ENCODE peak calls at places on chromosomes 3 and 15, in six cellular contexts. G is uterus, U is breast epithelium, R is esophagus squamous epithelium, T is transverse colon, F is IMR-90. Y is an unnamed sample. For H3K4me1, the result is how much of the 10 kb centered on the place peaks cover.

GRCh38 chr3:45776291-45776576 is 20.1 kb downstream of the SLC6A20 start:
- DNase-seq in G (no peak), U (no peak), R (no peak), T (no peak), F (no peak), Y (no peak)

GRCh38 chr3:129051776-129052400 is 8.7 kb upstream of the GP9 start:
- DNase-seq in G (no peak), U (no peak), R (no peak), T (peak), F (no peak), Y (no peak)

GRCh38 chr3:26962419-26963355 is 340.1 kb downstream of the LRRC3B start:
- DNase-seq in G (no peak), U (no peak), R (no peak), T (no peak), F (no peak), Y (no peak)

GRCh38 chr3:18189651-18190050 is 235.5 kb downstream of the SATB1 start:
- DNase-seq in G (no peak), U (no peak), R (no peak), T (no peak), F (peak), Y (no peak)

GRCh38 chr15:59501531-59502113 is 63.6 kb downstream of the FAM81A start:
- DNase-seq in G (no peak), U (no peak), R (no peak), T (peak), F (peak), Y (no peak)

GRCh38 chr3:12948371-12948770 is 107.0 kb upstream of the RPL32 start:
- DNase-seq in G (no peak), U (no peak), R (no peak), T (no peak), F (peak), Y (no peak)

GRCh38 chr15:39874890-39875549 is 45.0 kb downstream of the GPR176 start:
- DNase-seq in G (no peak), U (no peak), R (no peak), T (peak), F (no peak), Y (no peak)

GRCh38 chr3:182710557-182711157 is 82.6 kb upstream of the ATP11B start:
- DNase-seq in G (no peak), U (no peak), R (no peak), T (no peak), F (peak), Y (no peak)

GRCh38 chr3:194941956-194942483 is 256.3 kb downstream of the FAM43A start:
- DNase-seq in G (no peak), U (no peak), R (no peak), T (peak), F (no peak), Y (no peak)

GRCh38 chr3:36480916-36481648 is 100.8 kb downstream of the STAC start:
- DNase-seq in G (no peak), U (no peak), R (no peak), T (no peak), F (no peak), Y (no peak)

GRCh38 chr3:197545111-197545510 is 10.7 kb downstream of the BDH1 start:
- DNase-seq in G (no peak), U (no peak), R (no peak), T (no peak), F (no peak), Y (no peak)

GRCh38 chr15:54273928-54274327 is 295.7 kb downstream of the UNC13C start:
- DNase-seq in G (no peak), U (no peak), R (no peak), T (no peak), F (no peak), Y (no peak)

GRCh38 chr3:46977811-46978195 is 1.3 kb upstream of the CCDC12 start:
- DNase-seq in G (no peak), U (no peak), R (no peak), T (no peak), F (no peak), Y (no peak)

GRCh38 chr3:128482175-128482856 is 10.7 kb downstream of the GATA2 start:
- DNase-seq in G (no peak), U (no peak), R (no peak), T (no peak), F (peak), Y (no peak)

GRCh38 chr3:194984026-194984425 is 286.9 kb downstream of the XXYLT1 start:
- DNase-seq in G (no peak), U (peak), R (no peak), T (no peak), F (no peak), Y (no peak)

GRCh38 chr3:136184703-136185102 is 11.4 kb downstream of the MSL2 start:
- DNase-seq in G (no peak), U (no peak), R (no peak), T (no peak), F (no peak), Y (no peak)

GRCh38 chr3:16448691-16449090 is 64.8 kb downstream of the RFTN1 start:
- DNase-seq in G (peak), U (peak), R (no peak), T (peak), F (peak), Y (peak)

GRCh38 chr3:82462977-82463376 is 701.5 kb upstream of the GBE1 start:
- DNase-seq in G (no peak), U (no peak), R (no peak), T (no peak), F (no peak), Y (no peak)

GRCh38 chr3:197178998-197179397 is 119.4 kb downstream of the DLG1 start:
- DNase-seq in G (no peak), U (no peak), R (no peak), T (no peak), F (no peak), Y (no peak)

GRCh38 chr15:62391565-62392262 is 226.6 kb upstream of the C2CD4B start:
- DNase-seq in G (peak), U (peak), R (no peak), T (peak), F (peak), Y (no peak)

GRCh38 chr3:51295625-51296024 is 89.5 kb upstream of the MANF start:
- DNase-seq in G (no peak), U (no peak), R (no peak), T (no peak), F (no peak), Y (no peak)

DNA sequence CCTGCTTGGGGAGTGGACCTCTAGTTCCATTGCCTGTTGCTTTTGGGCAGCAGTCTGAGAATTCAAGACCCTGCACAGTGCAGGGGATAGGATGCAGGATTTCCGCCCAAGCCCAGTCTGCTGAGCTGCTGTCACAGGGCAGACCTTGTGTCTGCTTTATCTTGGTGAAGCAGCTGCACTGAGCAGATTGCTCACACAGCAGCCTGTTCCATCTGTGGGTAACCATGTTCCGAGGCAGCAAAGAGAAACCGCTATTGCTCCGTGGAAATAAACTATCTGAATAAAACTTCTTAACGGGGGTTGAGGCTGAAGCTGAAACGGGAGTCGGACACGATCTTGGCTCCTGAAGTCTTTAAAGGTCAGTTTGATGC is 202.3 kb downstream of the AKAP13 start:
- DNase-seq in G (peak), U (peak), R (no peak), T (peak), F (peak), Y (peak)
- H3K4me1 ChIP-seq in G (under half), U (under half), R (under half), T (half or more), F (under half), Y (half or more)

DNA sequence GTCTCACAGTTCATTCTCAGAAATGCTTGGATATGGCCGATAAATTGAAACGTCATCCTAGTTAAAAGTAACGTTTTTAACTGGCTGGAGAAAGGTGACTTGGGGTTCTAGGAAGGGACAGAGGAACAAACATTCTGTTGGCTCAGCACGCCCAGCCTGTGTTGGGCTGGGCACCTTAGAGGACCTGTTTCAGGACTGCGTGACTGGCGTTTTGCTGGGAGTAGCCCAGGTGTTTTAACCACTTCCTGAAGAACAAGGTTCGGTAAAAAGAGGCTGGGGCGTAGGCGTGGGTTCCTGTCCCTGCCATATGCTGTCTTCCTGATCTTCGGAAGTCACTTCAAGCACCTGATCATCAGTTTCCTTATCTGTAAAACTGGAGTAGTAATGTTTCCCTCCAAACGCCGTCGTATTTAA is 1.1 kb upstream of the TLNRD1 start:
- DNase-seq in G (no peak), U (no peak), R (no peak), T (peak), F (no peak), Y (no peak)
- TF ChIP-seq POLR2A in G (no peak), U (no peak), R (no peak), T (peak), F (no peak), Y (no peak)

GRCh38 chr3:50261505-50261904 is 7.4 kb upstream of the SEMA3B start:
- DNase-seq in G (no peak), U (no peak), R (no peak), T (no peak), F (no peak), Y (no peak)
- H3K27ac ChIP-seq in G (peak), U (peak), R (peak), T (peak), F (peak), Y (peak)

GRCh38 chr15:98772895-98773294 is 124.6 kb downstream of the IGF1R start:
- DNase-seq in G (no peak), U (no peak), R (no peak), T (no peak), F (no peak), Y (no peak)

GRCh38 chr15:98776607-98777281 is 128.4 kb downstream of the IGF1R start:
- DNase-seq in G (peak), U (peak), R (no peak), T (no peak), F (peak), Y (no peak)

GRCh38 chr15:98773616-98774015 is 125.3 kb downstream of the IGF1R start:
- DNase-seq in G (no peak), U (no peak), R (no peak), T (no peak), F (no peak), Y (no peak)

GRCh38 chr15:98775498-98776230 is 127.3 kb downstream of the IGF1R start:
- DNase-seq in G (no peak), U (no peak), R (no peak), T (no peak), F (no peak), Y (no peak)

DNA sequence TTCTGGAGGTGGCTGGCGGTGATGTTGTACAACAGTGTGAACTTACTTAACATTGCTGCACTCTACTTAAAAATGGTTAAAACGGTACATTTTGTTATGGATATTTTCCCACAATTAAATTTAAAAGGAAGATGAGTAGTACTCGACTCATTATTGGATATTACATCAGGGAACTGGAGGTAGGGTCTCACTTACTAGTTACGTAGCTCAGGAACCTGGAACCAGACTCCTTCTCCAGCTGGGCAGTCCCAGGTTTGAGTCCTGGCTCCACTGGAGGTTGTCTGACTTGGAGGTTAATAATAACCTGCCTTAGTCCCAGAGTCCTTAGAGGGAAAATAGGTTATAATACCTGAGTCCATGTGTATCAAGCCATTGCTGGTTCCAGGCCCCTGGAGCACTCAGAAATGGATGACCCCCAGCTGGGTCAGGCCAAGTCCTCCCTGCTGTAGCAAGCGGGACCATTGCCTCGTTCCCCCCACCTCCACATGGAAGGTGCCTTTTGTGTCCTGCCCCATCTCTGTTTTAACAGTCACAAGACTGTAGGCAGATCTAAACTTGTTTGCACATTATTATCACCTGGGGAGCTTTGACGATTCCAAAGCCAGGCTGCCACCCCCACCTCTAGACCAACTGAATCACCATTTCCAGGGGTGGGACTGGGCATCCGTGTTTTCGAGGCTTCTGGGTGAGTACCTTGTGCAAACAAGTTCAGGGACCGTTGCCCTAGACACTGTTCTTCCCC is 126.6 kb downstream of the IGF1R start:
- DNase-seq in G (no peak), U (no peak), R (no peak), T (no peak), F (peak), Y (no peak)
- H3K4me1 ChIP-seq in G (under half), U (under half), R (under half), T (under half), F (under half), Y (under half)

GRCh38 chr3:63911395-63911900 is 735 bp downstream of the SCAANT1 start:
- DNase-seq in G (no peak), U (no peak), R (no peak), T (no peak), F (no peak), Y (no peak)

GRCh38 chr3:63910873-63911272 is 1.3 kb downstream of the SCAANT1 start:
- DNase-seq in G (no peak), U (no peak), R (no peak), T (no peak), F (peak), Y (no peak)

GRCh38 chr3:63914312-63914711 is 2.1 kb upstream of the SCAANT1 start:
- DNase-seq in G (peak), U (peak), R (no peak), T (peak), F (peak), Y (no peak)

GRCh38 chr3:63912768-63913588 is 795 bp upstream of the SCAANT1 start:
- DNase-seq in G (peak), U (peak), R (no peak), T (peak), F (peak), Y (peak)

GRCh38 chr3:63911901-63912767 is at the start of gene SCAANT1:
- DNase-seq in G (peak), U (peak), R (peak), T (peak), F (peak), Y (peak)
- TF ChIP-seq POLR2A in G (peak), U (peak), R (peak), T (peak), F (peak), Y (no peak)

GRCh38 chr3:100157617-100158016 is 43.3 kb upstream of the FILIP1L start:
- DNase-seq in G (no peak), U (no peak), R (no peak), T (no peak), F (no peak), Y (no peak)

GRCh38 chr3:100155105-100155504 is 40.8 kb upstream of the FILIP1L start:
- DNase-seq in G (no peak), U (no peak), R (no peak), T (no peak), F (peak), Y (no peak)

GRCh38 chr3:100154171-100154570 is 39.9 kb upstream of the FILIP1L start:
- DNase-seq in G (no peak), U (no peak), R (no peak), T (no peak), F (no peak), Y (no peak)

GRCh38 chr3:100158877-100159563 is 44.7 kb upstream of the FILIP1L start:
- DNase-seq in G (no peak), U (no peak), R (no peak), T (no peak), F (no peak), Y (no peak)

DNA sequence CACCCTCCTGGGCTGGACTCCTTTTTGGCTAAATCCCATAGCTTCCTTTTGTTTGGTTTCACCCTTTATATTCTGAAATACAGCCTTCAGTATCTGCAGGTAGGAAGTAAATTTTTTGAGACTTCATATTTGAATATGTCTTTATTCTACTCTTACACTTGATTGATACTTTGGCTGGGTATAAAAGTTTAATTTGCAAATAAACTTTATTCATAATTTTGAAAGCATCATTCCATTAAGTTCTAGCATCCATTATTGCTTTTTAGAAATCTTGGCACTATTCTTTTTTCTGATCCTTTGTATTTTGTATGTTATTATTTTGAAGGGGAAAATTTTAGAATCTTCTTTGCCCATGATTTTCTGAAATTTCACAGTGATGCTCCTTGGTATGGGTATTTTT is 41.3 kb upstream of the FILIP1L start:
- DNase-seq in G (no peak), U (no peak), R (no peak), T (no peak), F (no peak), Y (no peak)
- H3K27ac ChIP-seq in G (no peak), U (no peak), R (no peak), T (no peak), F (no peak), Y (no peak)

GRCh38 chr3:126270145-126270811 is 86.9 kb downstream of the KLF15 start:
- DNase-seq in G (peak), U (peak), R (no peak), T (peak), F (peak), Y (no peak)
- H3K4me1 ChIP-seq in G (under half), U (under half), R (under half), T (under half), F (under half), Y (under half)

DNA sequence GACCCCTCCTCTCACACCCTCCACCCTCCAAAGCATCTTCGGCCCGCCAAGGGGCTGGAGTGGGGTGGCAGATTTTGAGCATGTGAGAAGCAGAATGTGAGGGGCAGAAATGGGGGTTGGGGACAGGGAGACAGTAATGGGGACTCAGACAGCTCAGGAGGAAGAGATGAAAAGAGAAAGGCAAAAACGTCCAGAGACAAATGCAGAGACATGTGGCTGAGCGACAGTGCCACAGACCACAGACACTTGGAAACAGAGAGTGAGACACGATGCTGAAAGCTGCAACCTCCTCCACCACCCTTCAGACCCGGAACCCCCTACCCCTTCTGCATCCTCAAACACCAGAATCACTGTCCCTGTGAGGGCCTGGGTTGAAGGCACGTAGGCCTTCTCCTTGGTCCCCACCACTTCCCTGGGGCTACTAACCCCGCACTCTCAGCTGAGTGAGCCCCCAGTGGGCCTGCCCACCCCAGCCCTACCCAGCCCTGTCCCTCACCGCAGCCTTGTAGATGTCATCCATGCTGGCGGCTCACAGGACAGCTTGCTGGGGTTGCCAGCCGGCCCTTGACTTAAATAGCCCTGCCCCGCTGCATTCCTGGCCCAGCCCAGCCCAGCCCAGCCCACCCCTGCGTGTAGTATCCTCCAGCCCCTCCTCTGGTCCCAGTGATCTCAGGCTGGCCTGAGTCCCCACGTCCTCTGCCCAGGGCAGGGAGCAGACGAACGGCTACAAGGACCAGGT is at the start of gene TNNC1:
- DNase-seq in G (no peak), U (no peak), R (no peak), T (peak), F (no peak), Y (no peak)
- TF ChIP-seq POLR2A in G (no peak), U (no peak), R (no peak), T (no peak), F (no peak), Y (no peak)